ENCODE peak calls at places on chromosome 19, in ten cellular contexts. Z is sigmoid colon, J is GM23248, K is psoas muscle, H is stomach, M is AG10803, V is Peyer's patch, S is cardiac muscle cell, E is aorta, A is vagina. U is an unnamed sample.

GRCh38 chr19:29623726-29624488 is 17.8 kb downstream of the POP4 start:
- DNase-seq in Z (no peak), J (no peak), K (no peak), H (no peak), M (no peak), V (peak; percentile 48), S (no peak), E (no peak), A (no peak), U (no peak)

GRCh38 chr19:35879770-35880317 is 11.5 kb downstream of the APLP1 start:
- DNase-seq in Z (peak; percentile 86), J (peak; percentile 99), K (peak; percentile 94), H (peak; percentile 89), M (peak; percentile 88), V (peak; percentile 88), S (peak; percentile 95), E (peak; percentile 97), A (no peak), U (peak; percentile 91)

GRCh38 chr19:48480476-48481190 is 11.5 kb downstream of the CYTH2 start:
- DNase-seq in Z (no peak), J (peak; percentile 82), K (peak; percentile 71), H (no peak), M (peak; percentile 39), V (peak; percentile 74), S (no peak), E (peak; percentile 88), A (no peak), U (no peak)

GRCh38 chr19:10408511-10409291 is 5.4 kb upstream of the CDC37 start:
- DNase-seq in Z (no peak), J (peak; percentile 37), K (peak; percentile 65), H (no peak), M (no peak), V (no peak), S (no peak), E (no peak), A (no peak), U (no peak)

GRCh38 chr19:1276620-1277007 is 1.3 kb downstream of the FAM174C start:
- DNase-seq in Z (no peak), J (no peak), K (no peak), H (no peak), M (no peak), V (no peak), S (no peak), E (no peak), A (no peak), U (no peak)

GRCh38 chr19:16441661-16442071 is 30.1 kb downstream of the EPS15L1 start:
- DNase-seq in Z (no peak), J (peak; percentile 24), K (no peak), H (no peak), M (no peak), V (no peak), S (peak; percentile 65), E (no peak), A (no peak), U (peak; percentile 26)

GRCh38 chr19:49592486-49593232 is 1.7 kb downstream of the PRR12 start:
- DNase-seq in Z (peak; percentile 69), J (peak; percentile 52), K (no peak), H (no peak), M (no peak), V (no peak), S (peak; percentile 38), E (no peak), A (no peak), U (peak; percentile 80)

GRCh38 chr19:10718205-10719196 is 622 bp downstream of the DNM2 start:
- DNase-seq in Z (no peak), J (peak; percentile 75), K (peak; percentile 77), H (peak; percentile 51), M (peak; percentile 36), V (peak; percentile 74), S (peak; percentile 76), E (peak; percentile 83), A (no peak), U (peak; percentile 42)

GRCh38 chr19:41264581-41265375 is 606 bp downstream of the HNRNPUL1 start:
- DNase-seq in Z (peak; percentile 84), J (peak; percentile 67), K (peak; percentile 78), H (peak; percentile 43), M (peak; percentile 44), V (no peak), S (peak; percentile 53), E (peak; percentile 83), A (no peak), U (peak; percentile 35)

GRCh38 chr19:41265376-41266153 is 1.4 kb downstream of the HNRNPUL1 start:
- DNase-seq in Z (peak; percentile 64), J (peak; percentile 63), K (no peak), H (peak; percentile 27), M (peak; percentile 34), V (peak; percentile 57), S (peak; percentile 43), E (no peak), A (no peak), U (peak; percentile 24)

GRCh38 chr19:41263850-41264580 is at the start of gene HNRNPUL1:
- DNase-seq in Z (peak; percentile 100), J (peak; percentile 99), K (peak; percentile 99), H (peak; percentile 98), M (peak; percentile 100), V (peak; percentile 99), S (peak; percentile 99), E (peak; percentile 99), A (peak; percentile 100), U (peak; percentile 100)

GRCh38 chr19:41263042-41263849 is 926 bp upstream of the HNRNPUL1 start:
- DNase-seq in Z (peak; percentile 89), J (peak; percentile 93), K (peak; percentile 86), H (peak; percentile 66), M (peak; percentile 81), V (peak; percentile 79), S (peak; percentile 76), E (peak; percentile 86), A (no peak), U (peak; percentile 79)

DNA sequence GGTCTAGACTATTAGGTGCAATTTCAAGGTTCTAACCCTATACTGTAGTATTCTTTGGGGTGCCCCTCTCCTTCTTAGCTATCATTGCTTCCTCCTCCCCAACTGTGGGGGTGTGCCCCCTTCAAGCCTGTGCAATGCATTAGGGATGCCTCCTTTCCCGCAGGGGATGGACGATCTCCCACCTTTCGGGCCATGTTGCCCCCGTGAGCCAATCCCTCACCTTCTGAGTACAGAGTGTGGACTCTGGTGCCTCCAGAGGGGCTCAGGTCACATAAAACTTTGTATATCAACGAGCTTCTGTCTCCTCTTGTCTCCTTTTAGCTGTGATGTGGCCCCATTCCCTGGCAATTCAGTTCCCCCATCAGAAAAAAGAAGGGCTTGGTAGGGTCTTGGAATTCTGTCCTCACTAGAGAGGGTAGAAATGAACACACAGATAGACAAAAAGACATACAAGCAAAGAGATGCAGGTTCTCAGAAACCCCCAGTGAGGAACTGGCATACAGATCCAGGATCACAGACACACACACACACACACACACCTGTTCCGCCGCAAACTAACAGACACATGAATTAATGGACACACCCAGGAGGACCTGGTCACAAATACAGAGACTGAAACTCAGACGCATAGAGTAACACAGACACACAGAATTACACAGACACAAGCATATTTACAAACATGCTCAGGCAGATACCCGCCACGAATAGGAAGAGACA is 2.5 kb upstream of the HNRNPUL1 start:
- DNase-seq in Z (no peak), J (no peak), K (no peak), H (no peak), M (no peak), V (no peak), S (no peak), E (no peak), A (no peak), U (no peak)
- H3K4me3 ChIP-seq in Z (peak overlapping the region; percentile 61), J (peak overlapping the region; percentile 79), K (peak overlapping the region; percentile 99), H (peak overlapping the region; percentile 62), M (peak overlapping the region; percentile 74), V (peak overlapping the region; percentile 66), S (peak overlapping the region; percentile 50), E (peak overlapping the region; percentile 63), A (peak overlapping the region; percentile 53), U (peak overlapping the region; percentile 95)

GRCh38 chr19:19461671-19462622 is 53.4 kb downstream of the TSSK6 start:
- DNase-seq in Z (peak; percentile 83), J (no peak), K (peak; percentile 93), H (peak; percentile 79), M (no peak), V (peak; percentile 61), S (peak; percentile 96), E (peak; percentile 86), A (no peak), U (peak; percentile 34)
- H3K4me3 ChIP-seq in Z (peak overlapping the region; percentile 24), J (no peak overlapping the region), K (peak overlapping the region; percentile 55), H (peak overlapping the region; percentile 23), M (no peak overlapping the region), V (peak overlapping the region; percentile 18), S (peak overlapping the region; percentile 5), E (no peak overlapping the region), A (peak overlapping the region; percentile 5), U (no peak overlapping the region)

DNA sequence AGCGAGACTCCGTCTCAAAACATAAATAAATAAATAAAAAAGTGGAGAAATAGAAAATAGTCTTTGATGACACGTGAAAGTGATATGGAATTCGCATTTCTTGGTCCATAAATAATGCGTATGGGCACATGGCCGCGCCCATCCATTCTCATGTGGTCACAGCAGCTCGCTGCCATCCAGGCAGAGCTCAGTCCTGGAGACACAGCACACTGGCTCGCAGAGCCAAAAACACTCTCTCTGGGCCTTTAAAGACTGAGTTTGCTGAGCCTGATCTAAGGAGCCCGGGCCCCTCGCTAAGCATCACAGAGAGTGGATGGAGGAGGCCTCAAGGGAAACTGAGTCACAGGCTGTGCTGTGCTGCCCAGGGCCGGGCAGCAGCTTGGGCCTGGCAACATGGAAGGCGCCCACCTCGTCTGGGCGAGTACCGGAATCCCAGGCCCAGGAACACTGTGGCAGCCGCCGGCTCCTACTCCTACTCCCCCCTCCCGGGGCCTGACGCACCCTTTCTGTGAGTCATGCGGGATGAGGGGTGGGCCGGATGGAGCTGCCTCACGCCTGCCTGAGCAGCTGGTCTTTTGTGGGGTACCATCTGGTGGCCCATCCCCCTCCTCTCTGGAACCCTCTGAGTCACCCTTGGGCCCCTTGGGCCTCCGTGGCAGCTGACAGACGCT is 28.9 kb upstream of the CACTIN start:
- DNase-seq in Z (no peak), J (peak; percentile 94), K (no peak), H (peak; percentile 33), M (peak; percentile 95), V (no peak), S (no peak), E (no peak), A (no peak), U (peak; percentile 83)
- H3K4me3 ChIP-seq in Z (no peak overlapping the region), J (no peak overlapping the region), K (no peak overlapping the region), H (no peak overlapping the region), M (peak overlapping the region; percentile 26), V (no peak overlapping the region), S (no peak overlapping the region), E (no peak overlapping the region), A (no peak overlapping the region), U (no peak overlapping the region)

DNA sequence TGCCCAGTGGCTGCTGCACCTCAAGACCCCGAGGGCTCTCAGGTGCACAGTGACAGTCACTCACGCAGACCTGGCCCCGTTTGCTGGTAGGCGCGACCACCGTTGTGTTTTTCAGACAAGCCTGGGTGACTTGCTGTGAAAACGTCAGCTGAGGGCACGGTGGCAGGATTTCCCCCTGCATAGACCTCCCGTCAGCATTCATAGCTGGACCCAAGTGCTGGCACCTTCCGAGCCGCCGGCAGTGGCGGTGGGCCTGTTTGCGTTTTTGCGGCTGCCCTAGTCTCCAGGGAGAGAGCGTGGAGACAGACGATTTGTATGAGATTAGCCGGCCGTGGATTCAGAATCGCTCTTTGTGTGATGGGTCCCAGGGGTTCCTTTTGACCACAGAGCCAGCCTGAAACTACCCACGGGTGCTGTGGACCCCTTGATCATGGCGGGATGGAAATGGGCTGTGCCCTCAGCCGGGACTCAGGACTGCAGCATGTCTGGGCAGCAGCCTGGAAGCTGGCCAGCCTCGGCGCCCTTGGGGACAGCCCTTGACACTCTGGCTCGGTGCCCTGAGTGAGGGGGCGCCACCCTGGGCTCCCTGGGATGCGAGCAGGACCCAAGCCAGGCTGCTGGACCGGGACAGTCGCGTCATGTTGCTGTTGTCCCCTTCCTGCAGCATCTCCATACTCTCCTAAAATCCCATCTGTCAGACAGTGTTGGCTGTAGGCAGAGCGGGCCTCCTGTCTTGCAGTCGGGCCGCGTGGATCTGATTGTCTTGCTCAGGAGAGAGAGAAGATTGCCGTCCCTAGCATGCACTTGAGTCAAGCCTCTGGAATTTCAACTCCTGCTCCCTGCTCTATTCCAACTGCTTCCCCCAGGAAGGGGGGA is 8.6 kb downstream of the KDM4B start:
- DNase-seq in Z (peak; percentile 91), J (peak; percentile 98), K (peak; percentile 66), H (peak; percentile 34), M (peak; percentile 94), V (no peak), S (peak; percentile 47), E (peak; percentile 78), A (no peak), U (peak; percentile 72)
- H3K4me3 ChIP-seq in Z (peak overlapping the region; percentile 3), J (peak overlapping the region; percentile 22), K (no peak overlapping the region), H (peak overlapping the region; percentile 14), M (no peak overlapping the region), V (no peak overlapping the region), S (no peak overlapping the region), E (no peak overlapping the region), A (peak overlapping the region; percentile 34), U (no peak overlapping the region)